ENCODE peak calls at places on chromosomes 6 and 20, in six cellular contexts. I, F, S, O, B and Y are unnamed samples.

GRCh38 chr20:32067234-32067821 is 15.3 kb downstream of the HCK start:
- DNase-seq in S (no peak), I (no peak), F (peak), B (no peak), O (no peak), Y (peak)

GRCh38 chr20:32556312-32557184 is 28.6 kb downstream of the NOL4L start:
- DNase-seq in F (no peak), I (no peak), B (no peak), O (no peak), S (no peak), Y (no peak)

GRCh38 chr6:170031684-170032121 is 259.2 kb downstream of the DLL1 start:
- DNase-seq in B (no peak), F (no peak), S (no peak), O (peak), I (no peak), Y (no peak)

GRCh38 chr20:23225407-23226060 is 125.1 kb upstream of the NXT1 start:
- DNase-seq in F (peak), B (peak), O (peak), S (no peak), I (peak), Y (no peak)

GRCh38 chr20:5214826-5215225 is 88.0 kb downstream of the CDS2 start:
- DNase-seq in I (no peak), O (no peak), S (no peak), F (no peak), B (no peak), Y (no peak)

GRCh38 chr6:21598662-21599061 is 5.1 kb downstream of the SOX4 start:
- DNase-seq in F (no peak), I (no peak), O (no peak), B (no peak), S (no peak), Y (no peak)

GRCh38 chr6:170112583-170112860 is 178.4 kb downstream of the DLL1 start:
- DNase-seq in I (no peak), S (no peak), O (peak), B (no peak), F (no peak), Y (no peak)

GRCh38 chr20:61732511-61733210 is 333.0 kb downstream of the TAF4 start:
- DNase-seq in F (no peak), S (no peak), O (no peak), B (no peak), I (no peak), Y (no peak)

GRCh38 chr6:99189823-99190721 is 159.4 kb downstream of the FAXC start:
- DNase-seq in B (no peak), O (no peak), I (no peak), F (no peak), S (peak), Y (peak)

GRCh38 chr6:124881898-124882579 is 80.2 kb upstream of the RNF217 start:
- DNase-seq in B (no peak), S (no peak), I (no peak), F (peak), O (no peak), Y (no peak)

GRCh38 chr6:15389759-15390723 is 144.2 kb downstream of the JARID2 start:
- DNase-seq in F (no peak), O (no peak), I (peak), B (no peak), S (peak), Y (peak)

GRCh38 chr6:5084192-5084786 is 852 bp upstream of the PPP1R3G start:
- DNase-seq in I (no peak), O (no peak), F (no peak), S (no peak), B (no peak), Y (peak)

GRCh38 chr6:10101551-10102252 is 313.2 kb downstream of the TFAP2A start:
- DNase-seq in B (no peak), I (no peak), O (no peak), F (no peak), S (no peak), Y (no peak)

GRCh38 chr6:51118754-51119153 is 300.1 kb downstream of the TFAP2B start:
- DNase-seq in I (no peak), O (no peak), S (no peak), F (no peak), B (no peak), Y (no peak)

GRCh38 chr20:64079273-64080012 is at the start of gene RGS19:
- DNase-seq in S (no peak), O (no peak), F (no peak), I (no peak), B (peak), Y (peak)

DNA sequence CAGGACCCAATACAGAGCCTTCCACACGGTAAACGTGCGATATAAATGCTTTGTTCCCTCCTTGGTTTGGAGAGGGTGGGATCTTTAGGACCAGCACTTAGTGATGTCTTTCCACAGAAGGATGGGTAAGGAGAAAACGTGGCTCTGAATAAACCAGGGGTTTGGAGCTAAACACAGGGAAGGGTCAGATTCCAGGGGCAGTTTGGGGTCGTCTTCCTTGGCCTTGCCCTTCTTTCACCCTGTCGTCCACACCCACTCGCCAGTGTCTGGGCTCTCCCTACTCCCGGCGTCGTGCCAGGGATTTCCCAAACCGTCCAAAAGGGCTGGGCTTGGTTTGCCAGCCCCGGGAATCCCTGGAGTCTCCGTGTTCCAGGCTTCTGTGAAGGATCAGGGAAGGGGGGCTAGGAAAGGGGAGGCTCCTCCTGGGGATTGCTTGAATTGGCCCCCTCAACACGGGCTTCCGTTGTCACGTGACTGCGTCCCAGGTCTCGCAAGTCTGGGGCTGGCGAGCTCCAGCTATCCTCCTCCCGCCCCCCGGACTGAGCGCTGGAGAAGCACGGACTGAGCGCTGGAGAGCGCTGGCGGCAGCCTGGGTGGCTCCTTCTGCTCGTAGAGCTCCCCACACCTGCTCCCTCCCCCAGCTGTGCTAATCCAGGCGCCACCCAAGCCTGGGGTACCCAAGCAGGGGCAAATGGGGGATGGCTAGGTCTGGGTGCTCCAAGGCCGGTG is 9.5 kb upstream of the ARMC12 start:
- DNase-seq in O (peak), F (peak), S (no peak), I (peak), B (peak), Y (peak)
- H3K4me3 ChIP-seq in O (peak), F (peak), S (peak), I (peak), B (no peak), Y (peak)

GRCh38 chr6:89357390-89357789 is 4.9 kb upstream of the UBE2J1 start:
- DNase-seq in O (no peak), S (peak), I (no peak), F (no peak), B (no peak), Y (peak)

GRCh38 chr6:89356644-89357043 is 4.1 kb upstream of the UBE2J1 start:
- DNase-seq in I (no peak), S (no peak), B (no peak), O (no peak), F (no peak), Y (peak)

GRCh38 chr6:89359561-89359960 is 7.0 kb upstream of the UBE2J1 start:
- DNase-seq in F (no peak), S (no peak), I (no peak), O (no peak), B (no peak), Y (peak)

GRCh38 chr6:89364586-89364985 is 12.1 kb upstream of the UBE2J1 start:
- DNase-seq in I (no peak), S (no peak), F (no peak), B (no peak), O (no peak), Y (peak)

DNA sequence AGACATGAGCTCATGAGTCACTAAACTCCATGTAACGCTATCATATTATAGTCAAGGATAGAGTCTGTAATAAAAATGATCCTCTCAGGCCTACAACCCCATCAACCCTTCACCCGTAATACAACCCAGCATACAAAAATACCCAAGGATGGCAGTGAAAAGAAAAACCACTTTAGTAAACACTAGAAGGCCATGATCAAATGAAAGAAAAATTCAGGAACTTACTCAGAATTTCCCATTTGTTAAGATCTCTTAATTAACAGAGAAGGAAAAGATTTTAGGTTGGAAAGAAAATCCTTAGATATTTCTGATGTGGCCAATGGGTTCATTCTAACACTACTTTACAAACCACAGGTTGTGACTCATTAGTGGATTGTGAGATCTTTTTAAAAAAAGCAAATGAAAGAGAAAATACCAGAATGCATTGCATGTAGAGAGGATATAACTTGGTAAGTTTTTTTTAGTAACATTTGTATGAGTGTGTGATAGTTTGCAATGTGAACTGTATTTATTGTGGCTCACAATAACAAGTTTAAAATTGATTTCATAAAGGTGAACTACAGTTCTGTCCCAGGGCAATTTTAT is 8.0 kb upstream of the UBE2J1 start:
- DNase-seq in O (no peak), I (no peak), F (peak), S (no peak), B (no peak), Y (peak)
- H3K4me3 ChIP-seq in O (no peak), I (no peak), F (no peak), S (peak), B (no peak), Y (peak)

GRCh38 chr6:47028835-47029360 is 13.2 kb downstream of the ADGRF1 start:
- DNase-seq in F (no peak), I (no peak), S (no peak), O (no peak), B (no peak), Y (no peak)
- H3K4me3 ChIP-seq in F (no peak), I (no peak), S (no peak), O (no peak), B (no peak), Y (no peak)

GRCh38 chr6:96157018-96157565 is 141.3 kb downstream of the FUT9 start:
- DNase-seq in F (peak), O (no peak), I (no peak), S (peak), B (no peak), Y (peak)
- H3K4me3 ChIP-seq in F (no peak), O (no peak), I (no peak), S (no peak), B (no peak), Y (peak)

GRCh38 chr6:30781697-30782424 is 37.5 kb upstream of the IER3 start:
- DNase-seq in F (peak), B (peak), O (peak), I (peak), S (peak), Y (peak)
- H3K4me3 ChIP-seq in F (no peak), B (no peak), O (peak), I (peak), S (no peak), Y (no peak)

DNA sequence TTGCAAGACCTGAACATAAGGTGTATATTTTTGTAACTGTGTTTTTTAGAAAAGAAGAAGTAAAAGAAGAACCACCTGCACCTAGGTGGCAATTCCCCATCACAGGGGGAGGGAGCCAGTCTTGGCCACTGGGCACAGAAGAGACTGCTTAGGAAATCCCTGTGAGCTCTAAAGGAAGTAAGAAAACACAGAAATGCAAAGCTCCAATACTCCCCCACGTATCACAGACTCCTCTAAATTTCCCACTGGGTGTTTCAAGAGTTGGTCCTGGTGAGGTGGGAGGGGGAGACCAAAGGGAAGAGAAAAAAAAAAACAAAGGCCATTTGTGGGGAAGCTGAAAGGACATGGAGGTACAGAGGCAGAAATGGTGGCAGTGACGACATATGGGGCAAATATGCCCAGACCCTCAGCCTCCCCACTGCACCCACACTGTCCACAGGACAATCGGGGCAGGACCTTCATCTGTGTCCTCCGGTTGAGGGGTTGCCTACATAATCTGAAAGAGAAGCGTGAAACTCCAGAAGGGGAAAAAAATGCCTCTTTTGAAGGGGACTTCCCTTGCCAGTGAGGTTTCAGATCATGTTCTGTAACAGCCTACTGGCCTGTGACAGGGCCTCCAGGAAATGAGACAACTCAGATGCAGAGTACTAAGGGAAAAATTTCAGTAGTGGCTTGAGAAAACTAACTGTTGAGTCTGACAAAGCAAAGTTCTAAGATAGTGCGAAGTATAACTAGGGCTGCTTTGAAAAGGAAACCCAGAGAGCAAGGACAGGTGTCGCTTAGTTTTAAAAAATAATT is 226.2 kb upstream of the MARCKS start:
- DNase-seq in S (peak), B (no peak), I (no peak), F (peak), O (no peak), Y (peak)
- H3K4me3 ChIP-seq in S (peak), B (no peak), I (no peak), F (no peak), O (no peak), Y (peak)

GRCh38 chr6:166541366-166541765 is 45.1 kb downstream of the RAMACL start:
- DNase-seq in B (no peak), F (no peak), O (no peak), S (no peak), I (no peak), Y (peak)

GRCh38 chr6:166540631-166541331 is 45.7 kb downstream of the RAMACL start:
- DNase-seq in O (no peak), S (peak), I (no peak), B (no peak), F (no peak), Y (peak)

GRCh38 chr6:166543603-166544293 is 42.7 kb downstream of the RAMACL start:
- DNase-seq in B (no peak), F (no peak), I (no peak), S (no peak), O (no peak), Y (no peak)

GRCh38 chr6:166542580-166542912 is 43.9 kb downstream of the RAMACL start:
- DNase-seq in I (no peak), F (peak), O (no peak), S (no peak), B (peak), Y (no peak)

GRCh38 chr6:166541876-166542579 is 44.5 kb downstream of the RAMACL start:
- DNase-seq in O (no peak), F (no peak), S (no peak), B (no peak), I (no peak), Y (peak)
- H3K4me3 ChIP-seq in O (no peak), F (no peak), S (peak), B (no peak), I (no peak), Y (peak)